ENCODE peak calls at places on chromosomes 13 and 19, in seven cellular contexts. Q is nephron progenitor cell; E is activated T-helper 1 cell treated with Interleukin-2 at 50 U/mL for 16 hours; V is activated T-cell treated with anti-CD3 and anti-CD28 coated beads, Interleukin-2, amount 50 U/mL, for 4 hours; G is stimulated activated CD8-positive, alpha-beta memory T cell treated with anti-CD3 and anti-CD28 coated beads, Interleukin-4, amount 100 ng/mL, for 4 hours; K is WTC11; C is stimulated activated CD4-positive, alpha-beta T cell treated with anti-CD3 and anti-CD28 coated beads, Interleukin-1b, Interleukin-23, amount 100 ng/mL, for 4 hours. M is an unnamed sample.

GRCh38 chr19:32322541-32322940 is 22.9 kb upstream of the ZNF507 start:
- DNase-seq in Q (no peak), E (no peak), V (no peak), G (no peak), K (no peak), C (no peak), M (no peak)

GRCh38 chr13:45398862-45399261 is 19.3 kb downstream of the SLC25A30 start:
- DNase-seq in Q (no peak), E (peak; percentile 16), V (no peak), G (no peak), K (no peak), C (no peak), M (no peak)

GRCh38 chr19:6890421-6890913 is 3.1 kb downstream of the ADGRE1 start:
- DNase-seq in Q (no peak), E (no peak), V (no peak), G (no peak), K (no peak), C (no peak), M (no peak)

GRCh38 chr13:26484196-26484595 is 73.3 kb upstream of the WASF3 start:
- DNase-seq in Q (no peak), E (no peak), V (no peak), G (no peak), K (no peak), C (no peak), M (no peak)

GRCh38 chr13:74867460-74867859 is 614.5 kb downstream of the TBC1D4 start:
- DNase-seq in Q (no peak), E (no peak), V (no peak), G (no peak), K (no peak), C (no peak), M (no peak)

GRCh38 chr19:5018224-5019015 is 49.5 kb downstream of the KDM4B start:
- DNase-seq in Q (no peak), E (no peak), V (no peak), G (no peak), K (no peak), C (no peak), M (no peak)

GRCh38 chr13:23671902-23672301 is 101.7 kb downstream of the TNFRSF19 start:
- DNase-seq in Q (no peak), E (no peak), V (no peak), G (no peak), K (no peak), C (no peak), M (no peak)

GRCh38 chr13:35474551-35474950 is 1.9 kb downstream of the MAB21L1 start:
- DNase-seq in Q (peak; percentile 2), E (no peak), V (no peak), G (no peak), K (no peak), C (no peak), M (no peak)

GRCh38 chr19:3398114-3398899 is 31.9 kb downstream of the NFIC start:
- DNase-seq in Q (peak; percentile 21), E (no peak), V (no peak), G (no peak), K (peak; percentile 36), C (no peak), M (no peak)

GRCh38 chr19:29552454-29553280 is 26.9 kb downstream of the VSTM2B start:
- DNase-seq in Q (no peak), E (no peak), V (no peak), G (no peak), K (no peak), C (no peak), M (no peak)

GRCh38 chr13:90918551-90918950 is 428.9 kb upstream of the MIR17HG start:
- DNase-seq in Q (no peak), E (no peak), V (no peak), G (no peak), K (no peak), C (no peak), M (peak; percentile 72)

GRCh38 chr13:27293873-27294515 is 23.4 kb downstream of the RASL11A start:
- DNase-seq in Q (no peak), E (peak; percentile 9), V (no peak), G (no peak), K (no peak), C (peak; percentile 5), M (no peak)

GRCh38 chr13:101018720-101019119 is 344.1 kb upstream of the TMTC4 start:
- DNase-seq in Q (no peak), E (no peak), V (no peak), G (no peak), K (no peak), C (no peak), M (no peak)

GRCh38 chr13:95403349-95404140 is 102.3 kb upstream of the ABCC4 start:
- DNase-seq in Q (peak; percentile 45), E (no peak), V (no peak), G (no peak), K (peak; percentile 81), C (peak; percentile 1), M (no peak)

GRCh38 chr13:99996177-99996705 is 14.7 kb downstream of the ZIC2 start:
- DNase-seq in Q (no peak), E (no peak), V (no peak), G (no peak), K (no peak), C (no peak), M (no peak)

GRCh38 chr19:41276231-41276630 is 12.1 kb downstream of the HNRNPUL1 start:
- DNase-seq in Q (no peak), E (no peak), V (no peak), G (no peak), K (no peak), C (no peak), M (peak; percentile 17)

GRCh38 chr13:91278291-91278690 is 69.2 kb upstream of the MIR17HG start:
- DNase-seq in Q (no peak), E (no peak), V (no peak), G (no peak), K (no peak), C (no peak), M (no peak)

GRCh38 chr13:33931397-33931987 is 113.5 kb downstream of the RFC3 start:
- DNase-seq in Q (peak; percentile 11), E (no peak), V (no peak), G (no peak), K (peak; percentile 17), C (no peak), M (peak; percentile 55)

GRCh38 chr19:12294308-12295158 is at the start of gene ZNF44:
- DNase-seq in Q (peak; percentile 93), E (peak; percentile 88), V (peak; percentile 91), G (peak; percentile 89), K (peak; percentile 98), C (peak; percentile 89), M (peak; percentile 100)

GRCh38 chr13:107124129-107124718 is 556.3 kb upstream of the ARGLU1 start:
- DNase-seq in Q (no peak), E (no peak), V (no peak), G (no peak), K (no peak), C (no peak), M (peak; percentile 70)